ENCODE peak calls at places on chromosome 7, in ten cellular contexts. C is NCI-H774, P is GF-D8, G is uterus, V is suprapubic skin, Y is AG10803, U is left kidney, H is HTR-8/SVneo, N is NCI-H446, Z is non-pigmented ciliary epithelial cell. F is an unnamed sample.

GRCh38 chr7:98992076-98992475 is 113.7 kb downstream of the TRRAP start:
- DNase-seq in C (no peak), P (no peak), G (no peak), V (peak; percentile 61), Y (no peak), U (no peak), H (no peak), N (no peak), Z (no peak), F (no peak)

GRCh38 chr7:102985176-102985783 is 72.5 kb downstream of the LRRC17 start:
- DNase-seq in C (no peak), P (no peak), G (no peak), V (no peak), Y (no peak), U (no peak), H (no peak), N (no peak), Z (no peak), F (peak; percentile 50)

GRCh38 chr7:91940171-91940570 is 491 bp upstream of the AKAP9 start:
- DNase-seq in C (no peak), P (no peak), G (peak; percentile 20), V (no peak), Y (peak; percentile 22), U (peak; percentile 82), H (peak; percentile 21), N (no peak), Z (no peak), F (no peak)

GRCh38 chr7:127383123-127383835 is 9.2 kb downstream of the ZNF800 start:
- DNase-seq in C (no peak), P (no peak), G (no peak), V (no peak), Y (no peak), U (no peak), H (no peak), N (no peak), Z (no peak), F (no peak)

GRCh38 chr7:14449291-14449690 is 453.3 kb downstream of the DGKB start:
- DNase-seq in C (no peak), P (no peak), G (no peak), V (no peak), Y (no peak), U (no peak), H (no peak), N (no peak), Z (no peak), F (no peak)

GRCh38 chr7:73966062-73966940 is 61.7 kb upstream of the ELN start:
- DNase-seq in C (no peak), P (no peak), G (no peak), V (peak; percentile 44), Y (peak; percentile 29), U (no peak), H (no peak), N (no peak), Z (no peak), F (no peak)

GRCh38 chr7:26166681-26167266 is 14.8 kb downstream of the NFE2L3 start:
- DNase-seq in C (no peak), P (no peak), G (no peak), V (no peak), Y (no peak), U (peak; percentile 38), H (no peak), N (no peak), Z (no peak), F (no peak)

GRCh38 chr7:132526111-132526741 is 50.0 kb downstream of the PLXNA4 start:
- DNase-seq in C (no peak), P (no peak), G (no peak), V (no peak), Y (no peak), U (no peak), H (no peak), N (no peak), Z (no peak), F (no peak)

GRCh38 chr7:30412810-30413504 is 65.6 kb downstream of the NOD1 start:
- DNase-seq in C (no peak), P (peak; percentile 64), G (no peak), V (no peak), Y (peak; percentile 83), U (peak; percentile 89), H (peak; percentile 73), N (peak; percentile 38), Z (peak; percentile 59), F (peak; percentile 81)

GRCh38 chr7:87624628-87625027 is 3.6 kb upstream of the RUNDC3B start:
- DNase-seq in C (no peak), P (no peak), G (no peak), V (no peak), Y (no peak), U (no peak), H (no peak), N (no peak), Z (no peak), F (no peak)

GRCh38 chr7:41599760-41600159 is 103.1 kb downstream of the INHBA start:
- DNase-seq in C (no peak), P (no peak), G (no peak), V (no peak), Y (no peak), U (no peak), H (no peak), N (no peak), Z (no peak), F (no peak)

GRCh38 chr7:22849158-22849557 is 26.5 kb upstream of the TOMM7 start:
- DNase-seq in C (peak; percentile 29), P (no peak), G (no peak), V (no peak), Y (peak; percentile 82), U (peak; percentile 41), H (no peak), N (peak; percentile 95), Z (no peak), F (no peak)

GRCh38 chr7:104969183-104969582 is 44.8 kb upstream of the KMT2E start:
- DNase-seq in C (no peak), P (no peak), G (no peak), V (no peak), Y (no peak), U (no peak), H (no peak), N (no peak), Z (no peak), F (no peak)

F was measured in stromal cell of bone marrow.